ENCODE peak calls at places on chromosomes 12 and 14, in eight cellular contexts. P, L, R, O, K, Z, W and A are unnamed samples.

GRCh38 chr12:127909031-127909430 is 357.9 kb upstream of the TMEM132C start:
- DNase-seq in P (no peak), L (no peak), R (no peak), O (no peak), K (no peak), Z (no peak), W (no peak), A (no peak)

GRCh38 chr12:76670776-76671175 is 93.1 kb upstream of the ZDHHC17 start:
- DNase-seq in P (no peak), L (no peak), R (no peak), O (no peak), K (no peak), Z (no peak), W (no peak), A (no peak)

GRCh38 chr12:57832966-57833365 is 13.6 kb downstream of the CTDSP2 start:
- DNase-seq in P (no peak), L (no peak), R (no peak), O (no peak), K (no peak), Z (no peak), W (peak), A (no peak)

GRCh38 chr14:49549881-49550280 is 36.3 kb downstream of the RPS29 start:
- DNase-seq in P (no peak), L (no peak), R (no peak), O (no peak), K (no peak), Z (no peak), W (peak), A (no peak)

GRCh38 chr14:99754141-99755067 is 38.8 kb upstream of the EML1 start:
- DNase-seq in P (no peak), L (no peak), R (no peak), O (no peak), K (no peak), Z (no peak), W (no peak), A (no peak)

GRCh38 chr12:7092229-7092985 is at the start of gene C1R:
- DNase-seq in P (peak), L (peak), R (peak), O (peak), K (peak), Z (peak), W (peak), A (no peak)

GRCh38 chr14:96681826-96682225 is 115.4 kb upstream of the VRK1 start:
- DNase-seq in P (no peak), L (no peak), R (no peak), O (no peak), K (no peak), Z (no peak), W (no peak), A (no peak)

GRCh38 chr12:104358353-104359003 is 54.9 kb downstream of the EID3 start:
- DNase-seq in P (no peak), L (peak), R (peak), O (peak), K (peak), Z (peak), W (no peak), A (peak)

GRCh38 chr14:20346713-20347112 is 3.3 kb downstream of the PARP2 start:
- DNase-seq in P (no peak), L (no peak), R (no peak), O (no peak), K (no peak), Z (no peak), W (no peak), A (no peak)

GRCh38 chr14:24262821-24263733 is at the start of gene TGM1:
- DNase-seq in P (no peak), L (no peak), R (no peak), O (no peak), K (no peak), Z (no peak), W (no peak), A (no peak)

GRCh38 chr12:74426091-74426490 is 111.5 kb upstream of the ATXN7L3B start:
- DNase-seq in P (no peak), L (no peak), R (no peak), O (no peak), K (no peak), Z (no peak), W (no peak), A (no peak)

GRCh38 chr12:31965090-31965489 is 5.9 kb downstream of the RESF1 start:
- DNase-seq in P (no peak), L (no peak), R (no peak), O (no peak), K (no peak), Z (no peak), W (no peak), A (no peak)

GRCh38 chr14:91214306-91214705 is 30.2 kb downstream of the GPR68 start:
- DNase-seq in P (no peak), L (no peak), R (no peak), O (no peak), K (no peak), Z (no peak), W (no peak), A (no peak)